ENCODE peak calls at places on chromosomes 2 and 18, in ten cellular contexts. Y is astrocyte of the cerebellum, T is foreskin fibroblast, M is fibroblast of lung, B is transverse colon, L is AG04450, O is endodermal cell, F is tibial artery, Z is IMR-90, H is lower lobe of right lung. P is an unnamed sample.

GRCh38 chr18:12944724-12945123 is 3.1 kb upstream of the SEH1L start:
- DNase-seq in Y (no peak), T (peak), M (no peak), B (peak), L (no peak), O (no peak), F (peak), Z (no peak), H (no peak), P (no peak)

GRCh38 chr2:24887325-24887874 is 32.6 kb downstream of the ADCY3 start:
- DNase-seq in Y (no peak), T (no peak), M (no peak), B (no peak), L (no peak), O (no peak), F (no peak), Z (no peak), H (no peak), P (no peak)

GRCh38 chr2:221962186-221962585 is 336.6 kb downstream of the PAX3 start:
- DNase-seq in Y (no peak), T (no peak), M (no peak), B (no peak), L (no peak), O (no peak), F (no peak), Z (no peak), H (no peak), P (no peak)

GRCh38 chr18:77130229-77131099 is 2.1 kb downstream of the MBP start:
- DNase-seq in Y (no peak), T (no peak), M (no peak), B (no peak), L (no peak), O (no peak), F (no peak), Z (no peak), H (peak), P (no peak)

GRCh38 chr2:236776695-236777251 is 207.1 kb downstream of the ACKR3 start:
- DNase-seq in Y (peak), T (peak), M (peak), B (no peak), L (no peak), O (no peak), F (peak), Z (peak), H (no peak), P (peak)

GRCh38 chr2:140242889-140243288 is 1462.7 kb upstream of the NXPH2 start:
- DNase-seq in Y (no peak), T (no peak), M (no peak), B (no peak), L (no peak), O (no peak), F (no peak), Z (no peak), H (no peak), P (no peak)

GRCh38 chr2:181627545-181627944 is 29.4 kb downstream of the CERKL start:
- DNase-seq in Y (no peak), T (peak), M (peak), B (no peak), L (no peak), O (no peak), F (no peak), Z (peak), H (no peak), P (no peak)

GRCh38 chr2:37928377-37928776 is 3.3 kb downstream of the RMDN2 start:
- DNase-seq in Y (no peak), T (no peak), M (no peak), B (no peak), L (no peak), O (no peak), F (no peak), Z (no peak), H (no peak), P (no peak)

GRCh38 chr2:241498115-241499070 is 10.0 kb downstream of the STK25 start:
- DNase-seq in Y (no peak), T (no peak), M (no peak), B (no peak), L (no peak), O (no peak), F (no peak), Z (no peak), H (no peak), P (no peak)

GRCh38 chr2:142531375-142531774 is 346.1 kb upstream of the KYNU start:
- DNase-seq in Y (no peak), T (no peak), M (peak), B (no peak), L (no peak), O (no peak), F (no peak), Z (no peak), H (no peak), P (no peak)

GRCh38 chr18:58669731-58670379 is 1.4 kb upstream of the MALT1 start:
- DNase-seq in Y (no peak), T (no peak), M (peak), B (no peak), L (no peak), O (no peak), F (no peak), Z (peak), H (no peak), P (peak)

GRCh38 chr2:207469380-207469779 is 60.4 kb upstream of the CREB1 start:
- DNase-seq in Y (no peak), T (no peak), M (no peak), B (no peak), L (no peak), O (no peak), F (no peak), Z (no peak), H (no peak), P (no peak)

GRCh38 chr2:162029287-162029901 is 44.6 kb downstream of the DPP4 start:
- DNase-seq in Y (no peak), T (peak), M (peak), B (no peak), L (no peak), O (no peak), F (no peak), Z (peak), H (no peak), P (peak)

GRCh38 chr2:200735061-200735460 is 76.6 kb upstream of the BZW1 start:
- DNase-seq in Y (no peak), T (no peak), M (no peak), B (no peak), L (no peak), O (no peak), F (no peak), Z (no peak), H (no peak), P (no peak)

GRCh38 chr2:187906021-187906420 is 351.8 kb upstream of the TFPI start:
- DNase-seq in Y (no peak), T (no peak), M (no peak), B (no peak), L (no peak), O (no peak), F (no peak), Z (no peak), H (no peak), P (no peak)

GRCh38 chr2:15938803-15939555 is 1.4 kb upstream of the MYCN start:
- DNase-seq in Y (no peak), T (no peak), M (no peak), B (no peak), L (no peak), O (peak), F (no peak), Z (no peak), H (no peak), P (no peak)

GRCh38 chr2:15940661-15941482 is 522 bp downstream of the MYCN start:
- DNase-seq in Y (no peak), T (no peak), M (no peak), B (no peak), L (no peak), O (no peak), F (no peak), Z (no peak), H (no peak), P (no peak)

GRCh38 chr2:15941483-15941853 is 1.1 kb downstream of the MYCN start:
- DNase-seq in Y (no peak), T (no peak), M (no peak), B (no peak), L (no peak), O (peak), F (no peak), Z (no peak), H (no peak), P (no peak)

GRCh38 chr2:15939556-15939853 is 845 bp upstream of the MYCN start:
- DNase-seq in Y (no peak), T (peak), M (no peak), B (peak), L (no peak), O (no peak), F (no peak), Z (no peak), H (peak), P (no peak)

DNA sequence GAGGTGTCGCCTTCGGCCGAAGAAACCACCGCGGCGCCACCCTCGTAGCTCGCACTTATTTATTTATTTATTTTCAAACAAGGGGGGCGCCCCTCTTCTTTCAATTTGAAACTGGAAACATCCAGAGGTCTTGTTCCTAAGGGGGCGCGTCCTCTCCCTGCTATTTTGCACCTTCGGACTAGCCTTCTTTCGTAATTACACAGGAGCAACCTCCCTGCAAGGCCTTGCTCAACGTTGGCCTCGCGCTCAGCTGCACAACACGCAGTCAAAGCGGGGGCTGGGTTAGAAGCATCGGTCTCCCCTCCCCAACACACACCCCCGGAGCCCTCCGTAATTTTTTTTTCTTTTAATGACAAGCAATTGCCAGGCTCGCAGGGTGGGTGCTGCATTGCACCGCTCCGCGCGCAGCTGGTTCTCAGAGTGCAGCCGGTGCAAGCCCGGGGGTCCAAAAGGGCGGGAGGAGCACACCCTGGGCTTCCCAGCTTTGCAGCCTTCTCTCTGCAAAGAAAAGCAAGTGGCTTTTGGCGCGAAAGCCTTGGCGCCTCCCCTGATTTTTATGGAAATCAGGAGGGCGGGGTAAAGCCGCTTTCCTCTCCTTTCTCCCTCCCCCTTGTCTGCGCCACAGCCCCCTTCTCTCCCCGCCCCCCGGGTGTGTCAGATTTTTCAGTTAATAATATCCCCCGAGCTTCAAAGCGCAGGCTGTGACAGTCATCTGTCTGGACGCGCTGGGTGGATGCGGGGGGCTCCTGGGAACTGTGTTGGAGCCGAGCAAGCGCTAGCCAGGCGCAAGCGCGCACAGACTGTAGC is at the start of gene MYCN:
- DNase-seq in Y (no peak), T (no peak), M (peak), B (peak), L (no peak), O (peak), F (peak), Z (no peak), H (no peak), P (no peak)
- TF ChIP-seq CTCF in Y (peak), T (peak), M (peak), B (peak), L (no peak), O (peak), F (no peak), Z (peak), H (peak), P (peak)

DNA sequence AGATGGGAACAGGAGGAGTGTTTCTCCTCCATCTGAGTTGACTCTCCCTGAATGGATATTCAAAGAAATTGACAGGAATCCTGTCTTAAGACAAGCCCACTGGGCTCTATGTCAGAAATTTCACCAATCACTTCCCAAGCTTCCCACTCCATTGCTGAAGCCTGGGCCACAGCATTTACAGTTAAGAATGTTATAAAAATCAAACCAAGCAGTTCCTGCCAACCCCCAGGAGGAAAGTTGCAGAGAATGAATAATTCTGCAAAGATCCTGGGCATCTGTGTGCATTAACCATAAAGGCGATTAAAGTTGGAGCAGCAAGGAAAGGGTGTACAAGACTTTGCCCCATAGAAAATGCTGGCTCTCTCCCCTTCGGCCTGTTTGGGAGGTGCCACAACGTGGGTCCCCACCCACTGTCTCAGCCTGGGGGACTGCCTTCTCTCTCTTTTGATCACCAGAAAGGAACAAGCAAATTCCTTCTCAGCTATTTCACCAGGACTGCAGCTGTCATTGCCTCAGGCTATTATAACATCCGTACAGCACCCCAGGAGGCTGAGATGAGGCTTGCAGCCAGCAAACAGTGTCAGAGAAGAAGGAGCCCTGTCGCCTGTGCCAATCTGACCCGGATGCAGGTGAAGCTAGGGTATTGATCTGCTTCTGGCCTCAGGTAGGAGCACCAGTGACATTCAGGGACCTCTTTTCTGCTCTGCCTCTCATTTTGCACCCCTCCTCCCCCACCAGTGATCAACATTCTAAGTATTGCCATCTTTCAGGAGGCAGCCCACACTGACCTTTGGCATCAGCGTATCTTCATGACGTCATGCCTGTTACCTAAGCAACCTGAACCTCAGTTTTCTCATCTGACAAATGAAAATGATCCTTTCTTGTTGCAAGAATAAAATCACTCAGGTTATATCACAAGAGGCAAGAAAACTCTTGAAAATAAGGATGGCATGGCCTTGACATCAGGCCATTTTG is 219.0 kb downstream of the SH3BP4 start:
- DNase-seq in Y (peak), T (peak), M (peak), B (peak), L (peak), O (peak), F (no peak), Z (peak), H (no peak), P (peak)
- TF ChIP-seq CTCF in Y (peak), T (peak), M (peak), B (peak), L (peak), O (peak), F (no peak), Z (peak), H (no peak), P (peak)

DNA sequence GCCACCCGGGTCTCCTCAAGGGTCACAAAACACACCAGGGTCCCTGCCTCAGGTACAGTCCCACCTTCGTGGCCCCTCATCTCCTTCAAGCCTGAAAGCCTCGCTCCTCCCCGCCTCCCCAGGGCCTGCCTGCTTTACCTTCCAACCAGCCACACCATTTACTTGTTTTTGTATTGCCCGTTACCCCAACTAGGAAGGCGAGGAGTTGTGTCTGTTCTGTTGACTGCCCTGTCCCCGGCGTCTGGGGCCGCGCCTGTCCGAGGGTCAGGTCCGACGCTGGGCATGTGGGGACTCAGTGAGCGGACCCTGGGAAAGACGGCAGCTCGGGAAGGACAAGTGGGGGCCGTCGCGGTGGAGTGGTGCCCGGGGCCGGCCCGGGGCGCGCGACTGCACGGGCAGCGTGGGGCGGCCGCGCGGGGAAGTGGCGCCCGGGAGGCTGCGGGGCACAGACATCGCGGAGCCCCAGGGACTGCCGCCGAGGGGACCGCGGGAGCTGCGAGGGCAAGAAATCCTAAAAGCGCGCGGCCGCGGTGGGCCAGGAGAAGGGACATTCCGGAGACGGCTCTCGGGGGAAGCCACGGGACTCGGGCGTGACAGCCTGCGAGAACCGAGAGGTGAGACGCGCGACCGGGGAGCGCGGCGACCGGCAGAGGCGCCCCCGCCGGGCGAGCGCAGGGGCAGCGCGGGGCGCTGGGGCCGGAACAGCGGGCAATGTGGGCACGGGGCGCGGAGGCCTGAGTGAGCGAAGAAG is 797 bp upstream of the GRHL1 start:
- DNase-seq in Y (no peak), T (no peak), M (no peak), B (peak), L (no peak), O (peak), F (no peak), Z (no peak), H (peak), P (no peak)
- TF ChIP-seq CTCF in Y (no peak), T (no peak), M (no peak), B (peak), L (no peak), O (no peak), F (peak), Z (peak), H (no peak), P (peak)

GRCh38 chr18:52694804-52695203 is 354.8 kb downstream of the DCC start:
- DNase-seq in Y (no peak), T (no peak), M (peak), B (peak), L (no peak), O (peak), F (no peak), Z (no peak), H (no peak), P (no peak)
- TF ChIP-seq CTCF in Y (peak), T (peak), M (no peak), B (peak), L (peak), O (peak), F (no peak), Z (peak), H (no peak), P (peak)